ENCODE peak calls at places on chromosome 18, in seven cellular contexts. E is tibial artery, L is small intestine, K is esophagus muscularis mucosa, R is H7, V is body of pancreas, B is GM23248. A is an unnamed sample.

GRCh38 chr18:9437049-9437448 is 38.3 kb upstream of the RALBP1 start:
- DNase-seq in E (no peak), L (no peak), K (no peak), R (no peak), V (no peak), B (peak; percentile 46), A (no peak)

GRCh38 chr18:70453058-70453775 is 164.4 kb downstream of the SOCS6 start:
- DNase-seq in E (no peak), L (no peak), K (no peak), R (no peak), V (no peak), B (peak; percentile 50), A (no peak)

GRCh38 chr18:79525556-79526467 is 130.1 kb downstream of the NFATC1 start:
- DNase-seq in E (peak; percentile 85), L (no peak), K (no peak), R (peak; percentile 83), V (no peak), B (peak; percentile 81), A (no peak)

GRCh38 chr18:25832008-25832604 is 258.3 kb downstream of the SS18 start:
- DNase-seq in E (no peak), L (peak; percentile 29), K (no peak), R (peak; percentile 69), V (no peak), B (peak; percentile 81), A (peak; percentile 42)

GRCh38 chr18:68397241-68398035 is 317.5 kb downstream of the TMX3 start:
- DNase-seq in E (no peak), L (no peak), K (no peak), R (no peak), V (no peak), B (no peak), A (no peak)

GRCh38 chr18:32328379-32328778 is 138.5 kb downstream of the MEP1B start:
- DNase-seq in E (no peak), L (no peak), K (no peak), R (no peak), V (no peak), B (peak; percentile 79), A (no peak)

GRCh38 chr18:5895886-5896740 is 791 bp upstream of the TMEM200C start:
- DNase-seq in E (peak; percentile 64), L (no peak), K (no peak), R (peak; percentile 82), V (peak; percentile 20), B (peak; percentile 39), A (no peak)

GRCh38 chr18:34718610-34719009 is 8.5 kb downstream of the DTNA start:
- DNase-seq in E (no peak), L (no peak), K (no peak), R (no peak), V (no peak), B (peak; percentile 4), A (no peak)

GRCh38 chr18:73962251-73962650 is 185.4 kb downstream of the FBXO15 start:
- DNase-seq in E (no peak), L (no peak), K (peak; percentile 82), R (no peak), V (no peak), B (peak; percentile 70), A (no peak)

GRCh38 chr18:52236134-52236533 is 103.9 kb upstream of the DCC start:
- DNase-seq in E (no peak), L (no peak), K (no peak), R (no peak), V (no peak), B (peak; percentile 74), A (no peak)

GRCh38 chr18:26685438-26686173 is 137.3 kb upstream of the KCTD1 start:
- DNase-seq in E (no peak), L (no peak), K (peak; percentile 57), R (peak; percentile 11), V (no peak), B (no peak), A (no peak)

GRCh38 chr18:64202229-64202835 is 53.4 kb upstream of the LINC00305 start:
- DNase-seq in E (no peak), L (no peak), K (no peak), R (no peak), V (no peak), B (no peak), A (no peak)

GRCh38 chr18:7021994-7022840 is 95.4 kb downstream of the LAMA1 start:
- DNase-seq in E (no peak), L (peak; percentile 85), K (no peak), R (peak; percentile 69), V (peak; percentile 86), B (peak; percentile 47), A (peak; percentile 75)

GRCh38 chr18:59874166-59874565 is 25.6 kb upstream of the PMAIP1 start:
- DNase-seq in E (no peak), L (no peak), K (no peak), R (no peak), V (no peak), B (peak; percentile 92), A (no peak)

GRCh38 chr18:47032945-47033344 is 2.5 kb downstream of the ELOA2 start:
- DNase-seq in E (no peak), L (no peak), K (no peak), R (peak; percentile 32), V (no peak), B (no peak), A (no peak)

DNA sequence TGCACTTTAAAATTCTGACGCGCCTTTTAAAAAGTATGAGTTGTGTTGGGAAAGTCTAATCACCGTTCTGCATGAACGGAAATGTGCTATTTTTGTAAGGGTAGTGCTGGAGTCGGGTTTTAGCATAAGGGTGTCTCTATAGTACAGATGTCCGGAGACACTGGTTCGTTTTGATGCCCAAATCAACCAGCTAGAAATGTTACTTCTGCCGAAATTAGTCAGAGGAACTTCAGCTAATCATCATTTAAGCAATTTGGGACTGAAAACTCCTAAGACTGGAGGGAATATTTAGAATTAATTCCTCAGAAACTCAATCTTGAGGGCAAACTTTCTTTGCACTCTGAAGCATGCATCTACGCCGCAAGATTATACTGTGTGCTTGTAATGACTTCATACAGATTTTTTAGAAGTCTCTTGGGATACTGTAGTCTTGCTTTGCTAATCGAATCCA is 270.7 kb upstream of the TCF4 start:
- DNase-seq in E (no peak), L (no peak), K (no peak), R (no peak), V (no peak), B (peak; percentile 71), A (no peak)
- H3K4me3 ChIP-seq in E (peak overlapping the region; percentile 42), L (no peak overlapping the region), K (peak overlapping the region; percentile 22), R (no peak overlapping the region), V (no peak overlapping the region), B (peak overlapping the region; percentile 80), A (no peak overlapping the region)

GRCh38 chr18:51083398-51083797 is 53.4 kb downstream of the SMAD4 start:
- DNase-seq in E (no peak), L (no peak), K (no peak), R (no peak), V (no peak), B (no peak), A (no peak)
- H3K36me3 ChIP-seq in E (peaks cover 60% of the 10 kb centered on the region), L (peaks cover 17% of the 10 kb centered on the region), K (peaks cover 13% of the 10 kb centered on the region), R (peaks cover 4% of the 10 kb centered on the region), V (peaks cover 6% of the 10 kb centered on the region), B (peaks cover 83% of the 10 kb centered on the region), A (no peaks in the 10 kb centered on the region)

GRCh38 chr18:58860747-58861224 is 3.9 kb upstream of the ZNF532 start:
- DNase-seq in E (no peak), L (no peak), K (no peak), R (no peak), V (no peak), B (peak; percentile 45), A (no peak)
- H3K4me3 ChIP-seq in E (no peak overlapping the region), L (no peak overlapping the region), K (no peak overlapping the region), R (no peak overlapping the region), V (no peak overlapping the region), B (peak overlapping the region; percentile 50), A (no peak overlapping the region)

DNA sequence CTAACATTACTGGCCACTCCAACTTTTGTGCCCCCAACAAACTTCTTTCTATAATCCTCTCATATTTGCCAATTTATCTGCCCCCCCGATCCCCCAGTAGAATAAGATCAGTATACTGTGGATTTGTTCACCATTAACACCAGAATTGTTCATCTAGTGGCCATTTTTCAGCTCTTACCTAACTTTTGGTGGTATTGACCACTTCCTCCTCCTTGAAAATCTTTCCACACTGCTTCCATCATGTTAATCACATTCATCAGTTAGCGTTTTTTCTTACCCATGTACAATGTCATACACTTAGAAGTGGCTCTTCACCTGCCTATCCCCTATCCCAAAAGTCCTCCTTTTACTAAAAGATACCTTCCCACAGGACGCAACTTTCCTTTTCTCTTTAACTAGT is 6.1 kb downstream of the IMPACT start:
- DNase-seq in E (no peak), L (no peak), K (no peak), R (no peak), V (no peak), B (no peak), A (no peak)
- H3K36me3 ChIP-seq in E (peaks cover 29% of the 10 kb centered on the region), L (peaks cover 2% of the 10 kb centered on the region), K (no peaks in the 10 kb centered on the region), R (peaks cover 11% of the 10 kb centered on the region), V (peaks cover 6% of the 10 kb centered on the region), B (peaks cover 5% of the 10 kb centered on the region), A (peaks cover 5% of the 10 kb centered on the region)

GRCh38 chr18:56569391-56569790 is 69.0 kb downstream of the TXNL1 start:
- DNase-seq in E (no peak), L (no peak), K (no peak), R (no peak), V (no peak), B (no peak), A (no peak)
- H3K4me3 ChIP-seq in E (no peak overlapping the region), L (no peak overlapping the region), K (no peak overlapping the region), R (no peak overlapping the region), V (no peak overlapping the region), B (no peak overlapping the region), A (no peak overlapping the region)

A was measured in colonic mucosa.